ENCODE peak calls at places on chromosome 1, in nine cellular contexts. W, Y, Q, L, O, B, E, N and J are unnamed samples.

GRCh38 chr1:7768583-7768982 is 2.5 kb upstream of the VAMP3 start:
- DNase-seq in W (no peak), Y (no peak), Q (no peak), L (no peak), O (no peak), B (no peak), E (no peak), N (no peak), J (no peak)

GRCh38 chr1:163864207-163864606 is 542.5 kb downstream of the NUF2 start:
- DNase-seq in W (no peak), Y (no peak), Q (no peak), L (no peak), O (peak; percentile 10), B (no peak), E (no peak), N (no peak), J (no peak)

GRCh38 chr1:157691285-157691920 is 9.2 kb downstream of the FCRL3 start:
- DNase-seq in W (no peak), Y (peak; percentile 23), Q (peak; percentile 35), L (no peak), O (no peak), B (peak; percentile 44), E (peak; percentile 48), N (no peak), J (no peak)

GRCh38 chr1:156707027-156707426 is 1.6 kb upstream of the CRABP2 start:
- DNase-seq in W (no peak), Y (no peak), Q (no peak), L (no peak), O (no peak), B (no peak), E (no peak), N (no peak), J (no peak)

GRCh38 chr1:78370356-78370755 is 120.4 kb upstream of the PTGFR start:
- DNase-seq in W (no peak), Y (peak; percentile 73), Q (no peak), L (no peak), O (no peak), B (no peak), E (no peak), N (no peak), J (peak; percentile 39)

GRCh38 chr1:109790735-109791494 is 27.2 kb upstream of the EPS8L3 start:
- DNase-seq in W (peak; percentile 43), Y (peak; percentile 41), Q (peak; percentile 79), L (peak; percentile 39), O (peak; percentile 55), B (peak; percentile 34), E (peak; percentile 58), N (no peak), J (peak; percentile 58)

GRCh38 chr1:154793674-154794073 is 76.4 kb downstream of the KCNN3 start:
- DNase-seq in W (no peak), Y (no peak), Q (no peak), L (no peak), O (no peak), B (peak; percentile 26), E (no peak), N (no peak), J (no peak)

GRCh38 chr1:158520955-158521665 is 33.1 kb downstream of the OR6Y1 start:
- DNase-seq in W (no peak), Y (no peak), Q (no peak), L (no peak), O (no peak), B (no peak), E (no peak), N (no peak), J (no peak)

GRCh38 chr1:51926171-51926812 is 47.8 kb upstream of the NRDC start:
- DNase-seq in W (no peak), Y (peak; percentile 59), Q (no peak), L (no peak), O (no peak), B (peak; percentile 61), E (peak; percentile 40), N (no peak), J (no peak)

GRCh38 chr1:17184161-17184665 is 20.7 kb upstream of the PADI1 start:
- DNase-seq in W (no peak), Y (no peak), Q (no peak), L (no peak), O (no peak), B (no peak), E (peak; percentile 71), N (no peak), J (peak; percentile 41)

GRCh38 chr1:56803561-56804156 is 15.5 kb downstream of the FYB2 start:
- DNase-seq in W (peak; percentile 61), Y (peak; percentile 10), Q (peak; percentile 62), L (no peak), O (no peak), B (peak; percentile 78), E (peak; percentile 82), N (no peak), J (no peak)

GRCh38 chr1:181089777-181090505 is 1.4 kb downstream of the IER5 start:
- DNase-seq in W (peak; percentile 64), Y (peak; percentile 65), Q (peak; percentile 54), L (peak; percentile 72), O (peak; percentile 73), B (peak; percentile 76), E (peak; percentile 80), N (peak; percentile 58), J (peak; percentile 60)

GRCh38 chr1:116138277-116138792 is 27.1 kb downstream of the MAB21L3 start:
- DNase-seq in W (no peak), Y (no peak), Q (no peak), L (no peak), O (no peak), B (no peak), E (no peak), N (no peak), J (no peak)

GRCh38 chr1:201614262-201615015 is 75.5 kb downstream of the NAV1 start:
- DNase-seq in W (peak; percentile 53), Y (peak; percentile 33), Q (peak; percentile 88), L (peak; percentile 48), O (peak; percentile 51), B (peak; percentile 91), E (peak; percentile 26), N (peak; percentile 31), J (no peak)
- H3K4me3 ChIP-seq in W (no peak overlapping the region), Y (no peak overlapping the region), Q (no peak overlapping the region), L (peak overlapping the region; percentile 18), O (no peak overlapping the region), B (peak overlapping the region; percentile 27), E (no peak overlapping the region), N (no peak overlapping the region), J (no peak overlapping the region)

GRCh38 chr1:36644556-36644955 is 161.8 kb upstream of the CSF3R start:
- DNase-seq in W (no peak), Y (no peak), Q (no peak), L (no peak), O (no peak), B (no peak), E (peak; percentile 95), N (no peak), J (no peak)
- H3K27ac ChIP-seq in W (no peak overlapping the region), Y (no peak overlapping the region), Q (no peak overlapping the region), L (no peak overlapping the region), O (no peak overlapping the region), B (no peak overlapping the region), E (no peak overlapping the region), N (no peak overlapping the region), J (no peak overlapping the region)

DNA sequence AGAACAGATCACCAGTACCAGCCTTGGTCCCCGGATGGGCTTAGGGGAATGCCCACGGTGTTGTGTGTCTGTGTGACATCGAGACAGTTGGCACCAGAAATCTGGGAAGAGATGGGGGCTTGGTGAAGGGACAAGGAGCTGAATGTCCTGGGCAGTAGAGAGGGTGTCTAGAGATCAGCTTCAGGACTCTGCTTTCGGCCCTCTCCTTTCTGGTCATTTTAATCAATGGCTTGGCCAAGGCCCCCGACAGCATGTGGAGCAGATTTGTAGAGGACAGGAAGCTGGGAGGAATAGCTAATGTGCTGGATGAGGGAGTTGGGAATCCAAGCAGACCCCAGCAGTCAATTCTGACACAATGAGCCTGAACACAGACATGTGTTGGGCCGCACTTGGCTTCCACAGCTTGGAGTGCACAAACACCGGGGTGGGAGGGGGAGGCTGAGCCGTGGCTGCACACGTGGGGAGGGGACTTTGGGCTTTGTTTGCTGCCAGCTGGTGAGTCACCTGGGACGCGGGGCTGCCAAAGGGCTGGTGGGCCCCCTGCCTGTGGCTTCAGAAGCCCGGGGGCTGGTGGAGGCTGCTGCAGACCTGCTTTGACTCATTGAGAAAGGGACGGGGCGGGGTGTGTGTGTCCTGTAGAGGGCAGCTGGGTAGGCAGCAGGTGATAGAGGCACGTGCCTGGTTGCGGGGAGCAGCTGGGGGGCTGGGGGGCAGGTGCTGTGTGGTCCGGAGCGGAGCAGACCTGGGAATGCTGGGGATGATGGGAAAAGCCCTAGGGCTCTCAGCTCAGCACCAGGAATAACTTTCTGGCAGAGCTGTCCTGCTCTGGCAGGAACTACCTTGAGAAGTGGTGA is 20.9 kb downstream of the SLC1A7 start:
- DNase-seq in W (peak; percentile 31), Y (peak; percentile 74), Q (no peak), L (peak; percentile 69), O (peak; percentile 73), B (peak; percentile 37), E (no peak), N (peak; percentile 82), J (peak; percentile 37)
- H3K27me3 ChIP-seq in W (no peaks in the 10 kb centered on the region), Y (no peaks in the 10 kb centered on the region), Q (no peaks in the 10 kb centered on the region), L (peaks cover 6% of the 10 kb centered on the region), O (no peaks in the 10 kb centered on the region), B (peaks cover 28% of the 10 kb centered on the region), E (no peaks in the 10 kb centered on the region), N (no peaks in the 10 kb centered on the region), J (no peaks in the 10 kb centered on the region)

DNA sequence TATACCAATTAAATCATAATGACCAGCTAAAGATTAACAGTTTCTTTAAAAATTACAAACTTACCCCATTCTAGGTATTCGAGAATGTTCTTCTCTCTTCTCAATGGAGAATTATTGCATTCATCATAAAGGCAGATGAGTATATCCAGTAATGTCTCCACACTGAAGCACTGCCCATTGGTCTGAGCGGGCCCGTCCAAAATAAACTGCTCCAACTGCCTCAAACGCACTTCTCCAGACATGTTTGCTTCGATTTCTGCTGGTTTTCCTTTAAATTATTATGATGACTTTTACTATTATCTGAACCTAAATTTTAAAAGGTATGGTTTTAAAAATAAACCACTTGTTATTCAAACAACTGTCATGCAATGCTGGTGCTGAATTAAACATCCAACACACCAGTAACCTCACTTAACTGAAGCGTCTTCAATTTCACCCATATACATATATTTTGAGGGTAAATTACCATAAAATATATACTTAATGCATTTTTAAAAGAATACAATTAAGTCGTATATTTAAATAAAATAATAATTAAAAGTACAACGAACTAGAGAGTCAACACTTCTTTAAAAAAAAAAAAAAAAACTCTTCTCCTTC is 1.3 kb downstream of the CDC42BPA start:
- DNase-seq in W (no peak), Y (peak; percentile 31), Q (peak; percentile 13), L (no peak), O (no peak), B (peak; percentile 12), E (no peak), N (no peak), J (peak; percentile 57)
- H3K4me3 ChIP-seq in W (peak overlapping the region; percentile 77), Y (peak overlapping the region; percentile 89), Q (peak overlapping the region; percentile 90), L (peak overlapping the region; percentile 77), O (peak overlapping the region; percentile 82), B (peak overlapping the region; percentile 89), E (no peak overlapping the region), N (peak overlapping the region; percentile 85), J (peak overlapping the region; percentile 93)

DNA sequence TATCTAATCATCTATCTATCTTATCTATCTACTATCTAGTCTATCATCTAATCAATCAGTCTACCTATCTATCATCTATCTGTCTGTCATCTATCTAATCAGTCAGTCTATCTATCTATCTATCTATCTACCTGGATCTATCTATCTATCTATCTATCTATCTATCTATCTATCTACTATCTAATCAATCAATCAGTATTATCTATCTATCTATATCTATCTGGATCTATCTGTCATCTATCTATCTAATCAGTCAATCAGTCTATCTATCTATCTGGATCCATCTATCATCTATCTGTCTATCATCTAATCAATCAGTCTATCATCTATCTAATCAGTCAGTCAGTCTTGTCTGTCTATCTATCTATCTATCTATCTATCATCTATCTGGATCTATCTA is 26.9 kb upstream of the C1orf174 start:
- DNase-seq in W (no peak), Y (no peak), Q (no peak), L (no peak), O (no peak), B (no peak), E (no peak), N (no peak), J (no peak)
- H3K27ac ChIP-seq in W (no peak overlapping the region), Y (no peak overlapping the region), Q (no peak overlapping the region), L (no peak overlapping the region), O (no peak overlapping the region), B (no peak overlapping the region), E (no peak overlapping the region), N (no peak overlapping the region), J (no peak overlapping the region)